ENCODE peak calls at places on chromosomes 1 and 21, in five cellular contexts. One of them, this sample, is unnamed.
A peak's percentile ranks its signal among the peaks of the same experiment; 100 is the strongest.

GRCh38 chr1:165659581-165659895 is 28.5 kb downstream of the MGST3 start:
- DNase-seq in heart left ventricle: no peak
- DNase-seq in AG04450: no peak
- DNase-seq in psoas muscle: no peak
- DNase-seq in sigmoid colon: no peak
- DNase-seq in this sample: no peak

GRCh38 chr1:23343246-23344110 is 606 bp downstream of the HNRNPR start:
- DNase-seq in heart left ventricle: no peak
- DNase-seq in AG04450: peak; percentile 45
- DNase-seq in psoas muscle: no peak
- DNase-seq in sigmoid colon: peak; percentile 70
- DNase-seq in this sample: no peak

GRCh38 chr1:25356441-25356840 is 18.3 kb downstream of the TMEM50A start:
- DNase-seq in heart left ventricle: no peak
- DNase-seq in AG04450: no peak
- DNase-seq in psoas muscle: no peak
- DNase-seq in sigmoid colon: no peak
- DNase-seq in this sample: no peak

GRCh38 chr1:88029142-88029541 is 654.9 kb upstream of the PKN2 start:
- DNase-seq in heart left ventricle: no peak
- DNase-seq in AG04450: no peak
- DNase-seq in psoas muscle: no peak
- DNase-seq in sigmoid colon: no peak
- DNase-seq in this sample: no peak

GRCh38 chr1:154583691-154584212 is 16.2 kb downstream of the CHRNB2 start:
- DNase-seq in heart left ventricle: no peak
- DNase-seq in AG04450: no peak
- DNase-seq in psoas muscle: no peak
- DNase-seq in sigmoid colon: no peak
- DNase-seq in this sample: no peak

GRCh38 chr1:26418865-26419349 is 8.3 kb downstream of the LIN28A start:
- DNase-seq in heart left ventricle: no peak
- DNase-seq in AG04450: no peak
- DNase-seq in psoas muscle: no peak
- DNase-seq in sigmoid colon: no peak
- DNase-seq in this sample: no peak

GRCh38 chr1:177659259-177659658 is 310.6 kb downstream of the SEC16B start:
- DNase-seq in heart left ventricle: no peak
- DNase-seq in AG04450: no peak
- DNase-seq in psoas muscle: no peak
- DNase-seq in sigmoid colon: no peak
- DNase-seq in this sample: no peak

GRCh38 chr1:115277276-115277675 is 60.8 kb downstream of the NGF start:
- DNase-seq in heart left ventricle: no peak
- DNase-seq in AG04450: no peak
- DNase-seq in psoas muscle: no peak
- DNase-seq in sigmoid colon: no peak
- DNase-seq in this sample: peak; percentile 74

GRCh38 chr1:154791292-154792278 is 78.5 kb downstream of the KCNN3 start:
- DNase-seq in heart left ventricle: peak; percentile 37
- DNase-seq in AG04450: no peak
- DNase-seq in psoas muscle: peak; percentile 34
- DNase-seq in sigmoid colon: no peak
- DNase-seq in this sample: peak; percentile 75

GRCh38 chr1:160704250-160704649 is 7.4 kb downstream of the CD48 start:
- DNase-seq in heart left ventricle: peak; percentile 10
- DNase-seq in AG04450: no peak
- DNase-seq in psoas muscle: no peak
- DNase-seq in sigmoid colon: peak; percentile 65
- DNase-seq in this sample: no peak

GRCh38 chr1:200415227-200415626 is 5.4 kb upstream of the ZNF281 start:
- DNase-seq in heart left ventricle: no peak
- DNase-seq in AG04450: no peak
- DNase-seq in psoas muscle: no peak
- DNase-seq in sigmoid colon: no peak
- DNase-seq in this sample: no peak

GRCh38 chr1:5745776-5746610 is 246.2 kb downstream of the NPHP4 start:
- DNase-seq in heart left ventricle: peak; percentile 58
- DNase-seq in AG04450: peak; percentile 4
- DNase-seq in psoas muscle: peak; percentile 62
- DNase-seq in sigmoid colon: peak; percentile 71
- DNase-seq in this sample: peak; percentile 17

GRCh38 chr1:5748286-5749225 is 243.7 kb downstream of the NPHP4 start:
- DNase-seq in heart left ventricle: no peak
- DNase-seq in AG04450: no peak
- DNase-seq in psoas muscle: no peak
- DNase-seq in sigmoid colon: peak; percentile 52
- DNase-seq in this sample: no peak

GRCh38 chr1:5744911-5745431 is 247.3 kb downstream of the NPHP4 start:
- DNase-seq in heart left ventricle: no peak
- DNase-seq in AG04450: no peak
- DNase-seq in psoas muscle: no peak
- DNase-seq in sigmoid colon: peak; percentile 28
- DNase-seq in this sample: no peak

GRCh38 chr1:5747428-5748285 is 244.6 kb downstream of the NPHP4 start:
- DNase-seq in heart left ventricle: no peak
- DNase-seq in AG04450: no peak
- DNase-seq in psoas muscle: no peak
- DNase-seq in sigmoid colon: peak; percentile 14
- DNase-seq in this sample: no peak

DNA sequence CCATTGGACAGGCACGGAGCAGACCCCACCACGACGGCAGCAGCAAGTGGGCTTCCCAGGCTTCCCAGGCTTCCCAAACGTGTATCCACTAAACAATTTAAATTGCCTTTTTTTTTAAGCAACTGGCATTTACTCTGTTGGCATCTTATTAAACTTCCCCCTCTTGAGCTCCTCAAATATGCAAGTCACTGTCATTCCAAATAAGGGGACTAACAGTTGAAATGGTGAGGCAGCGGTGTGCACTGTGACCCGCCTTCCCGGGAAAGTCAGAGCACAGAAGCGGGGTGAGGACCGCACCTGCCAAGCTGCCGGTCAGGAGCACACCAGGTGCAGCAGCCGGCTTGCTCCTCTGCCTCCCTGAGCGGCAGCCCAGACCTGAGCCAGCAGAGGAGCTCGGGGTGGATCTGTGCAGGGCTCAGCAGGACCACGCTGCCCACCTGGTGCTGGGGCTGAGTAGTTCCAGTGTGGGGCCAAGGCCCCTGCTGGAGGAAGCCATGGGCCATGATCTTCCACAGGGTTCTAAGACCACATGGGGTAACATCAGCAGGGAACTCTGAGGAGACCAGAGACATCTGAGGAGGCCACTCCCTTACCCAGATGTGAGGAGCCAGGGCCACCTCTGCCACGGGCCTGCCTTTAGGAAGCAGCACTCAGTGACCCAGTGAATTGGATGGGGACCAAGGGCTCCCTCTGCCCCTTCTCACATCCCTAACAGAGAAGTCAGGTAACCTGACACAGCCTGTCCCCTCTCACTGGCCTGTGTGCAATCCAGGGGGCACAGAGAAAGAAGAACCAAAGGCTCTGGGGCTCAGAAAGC is 245.4 kb downstream of the NPHP4 start:
- DNase-seq in heart left ventricle: no peak
- DNase-seq in AG04450: no peak
- DNase-seq in psoas muscle: no peak
- DNase-seq in sigmoid colon: peak; percentile 50
- DNase-seq in this sample: no peak
- H3K4me3 ChIP-seq in heart left ventricle: no peak overlapping the region
- H3K4me3 ChIP-seq in AG04450: no peak overlapping the region
- H3K4me3 ChIP-seq in psoas muscle: no peak overlapping the region
- H3K4me3 ChIP-seq in sigmoid colon: no peak overlapping the region
- H3K4me3 ChIP-seq in this sample: no peak overlapping the region

GRCh38 chr1:235835226-235835625 is 31.5 kb downstream of the LYST start:
- DNase-seq in heart left ventricle: peak; percentile 34
- DNase-seq in AG04450: no peak
- DNase-seq in psoas muscle: peak; percentile 34
- DNase-seq in sigmoid colon: peak; percentile 80
- DNase-seq in this sample: peak; percentile 54
- TF ChIP-seq CTCF in heart left ventricle: no peak
- TF ChIP-seq CTCF in AG04450: no peak
- TF ChIP-seq CTCF in psoas muscle: no peak
- TF ChIP-seq CTCF in sigmoid colon: no peak
- TF ChIP-seq CTCF in this sample: no peak

DNA sequence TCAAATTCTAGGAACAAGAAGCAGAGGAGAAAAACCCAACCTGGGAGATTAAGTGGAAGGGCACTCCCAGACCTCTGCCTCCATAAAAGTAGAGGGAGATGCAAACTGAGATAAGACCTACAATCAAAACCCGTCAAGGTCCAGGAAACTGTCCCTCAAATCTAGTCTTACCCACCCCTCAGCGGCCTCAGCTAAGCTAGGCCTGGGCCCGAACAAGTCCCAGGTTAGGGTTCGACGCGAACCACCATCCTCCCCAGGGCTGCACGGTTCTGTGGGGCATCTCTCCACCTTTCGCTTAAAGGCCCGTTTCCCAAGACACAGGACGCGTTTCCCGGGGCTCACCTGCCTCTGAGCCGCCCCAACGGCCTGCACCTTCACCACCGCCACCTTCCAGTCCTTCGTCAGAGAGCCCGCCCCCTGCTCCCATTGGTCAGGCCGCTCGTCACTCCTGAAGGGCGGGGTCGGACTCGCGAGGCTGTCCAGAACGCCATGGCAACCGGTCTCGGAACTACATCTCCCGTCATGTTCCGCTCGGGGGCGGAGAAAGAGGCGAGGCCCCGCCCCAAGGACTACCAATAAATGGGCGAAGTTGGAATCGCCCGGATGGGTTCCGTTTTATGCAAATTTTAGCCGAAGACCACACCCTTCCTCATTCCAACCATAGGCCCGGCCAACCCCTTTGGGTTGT is at the start of gene CRYZL1:
- DNase-seq in heart left ventricle: peak; percentile 100
- DNase-seq in AG04450: peak; percentile 98
- DNase-seq in psoas muscle: peak; percentile 100
- DNase-seq in sigmoid colon: peak; percentile 100
- DNase-seq in this sample: peak; percentile 100
- H3K4me3 ChIP-seq in heart left ventricle: peak within 1 kb of the TSS; percentile 92
- H3K4me3 ChIP-seq in AG04450: peak within 1 kb of the TSS; percentile 93
- H3K4me3 ChIP-seq in psoas muscle: peak within 1 kb of the TSS; percentile 87
- H3K4me3 ChIP-seq in sigmoid colon: peak within 1 kb of the TSS; percentile 70
- H3K4me3 ChIP-seq in this sample: peak within 1 kb of the TSS; percentile 97

GRCh38 chr1:91021686-91022517 is at the start of gene ZNF644:
- DNase-seq in heart left ventricle: peak; percentile 92
- DNase-seq in AG04450: peak; percentile 78
- DNase-seq in psoas muscle: peak; percentile 92
- DNase-seq in sigmoid colon: peak; percentile 97
- DNase-seq in this sample: peak; percentile 93

GRCh38 chr1:91026320-91026719 is 4.5 kb upstream of the ZNF644 start:
- DNase-seq in heart left ventricle: no peak
- DNase-seq in AG04450: no peak
- DNase-seq in psoas muscle: no peak
- DNase-seq in sigmoid colon: no peak
- DNase-seq in this sample: no peak

GRCh38 chr1:91024501-91025119 is 2.8 kb upstream of the ZNF644 start:
- DNase-seq in heart left ventricle: no peak
- DNase-seq in AG04450: no peak
- DNase-seq in psoas muscle: no peak
- DNase-seq in sigmoid colon: no peak
- DNase-seq in this sample: no peak

GRCh38 chr1:91022518-91022929 is 689 bp upstream of the ZNF644 start:
- DNase-seq in heart left ventricle: no peak
- DNase-seq in AG04450: no peak
- DNase-seq in psoas muscle: no peak
- DNase-seq in sigmoid colon: no peak
- DNase-seq in this sample: no peak

GRCh38 chr1:91026777-91027176 is 4.9 kb upstream of the ZNF644 start:
- DNase-seq in heart left ventricle: no peak
- DNase-seq in AG04450: no peak
- DNase-seq in psoas muscle: no peak
- DNase-seq in sigmoid colon: no peak
- DNase-seq in this sample: no peak
- TF ChIP-seq CTCF in heart left ventricle: no peak
- TF ChIP-seq CTCF in AG04450: peak; percentile 43
- TF ChIP-seq CTCF in psoas muscle: no peak
- TF ChIP-seq CTCF in sigmoid colon: no peak
- TF ChIP-seq CTCF in this sample: no peak

DNA sequence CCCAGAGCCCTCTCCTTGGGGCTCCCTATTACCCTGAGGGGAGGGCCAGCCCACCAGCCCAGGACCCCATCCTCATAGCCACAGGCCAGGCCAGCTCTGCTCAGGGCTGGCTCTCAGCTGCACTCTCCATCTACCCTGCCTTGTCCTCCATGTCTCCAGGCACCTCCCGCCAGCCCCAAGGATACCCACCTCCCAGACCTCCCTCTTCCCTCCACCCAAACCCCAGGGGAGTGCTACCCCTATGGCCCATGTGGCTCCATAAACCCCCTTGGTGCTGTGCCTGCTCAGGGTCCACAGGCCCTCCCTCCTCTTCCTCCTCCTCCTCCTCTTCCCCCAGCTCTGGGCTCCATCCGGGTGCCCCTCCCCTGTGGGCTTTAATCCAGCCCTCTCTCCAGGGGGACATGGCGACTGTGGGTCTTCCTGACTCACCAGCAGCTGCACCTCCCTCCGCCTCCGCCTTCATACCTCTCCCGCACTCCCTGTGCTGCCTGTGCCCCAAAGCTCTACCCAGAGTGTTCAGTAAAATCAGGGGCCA is 9.1 kb downstream of the YBEY start:
- DNase-seq in heart left ventricle: peak; percentile 31
- DNase-seq in AG04450: peak; percentile 29
- DNase-seq in psoas muscle: peak; percentile 41
- DNase-seq in sigmoid colon: no peak
- DNase-seq in this sample: no peak
- H3K4me3 ChIP-seq in heart left ventricle: no peak overlapping the region
- H3K4me3 ChIP-seq in AG04450: no peak overlapping the region
- H3K4me3 ChIP-seq in psoas muscle: no peak overlapping the region
- H3K4me3 ChIP-seq in sigmoid colon: no peak overlapping the region
- H3K4me3 ChIP-seq in this sample: no peak overlapping the region

DNA sequence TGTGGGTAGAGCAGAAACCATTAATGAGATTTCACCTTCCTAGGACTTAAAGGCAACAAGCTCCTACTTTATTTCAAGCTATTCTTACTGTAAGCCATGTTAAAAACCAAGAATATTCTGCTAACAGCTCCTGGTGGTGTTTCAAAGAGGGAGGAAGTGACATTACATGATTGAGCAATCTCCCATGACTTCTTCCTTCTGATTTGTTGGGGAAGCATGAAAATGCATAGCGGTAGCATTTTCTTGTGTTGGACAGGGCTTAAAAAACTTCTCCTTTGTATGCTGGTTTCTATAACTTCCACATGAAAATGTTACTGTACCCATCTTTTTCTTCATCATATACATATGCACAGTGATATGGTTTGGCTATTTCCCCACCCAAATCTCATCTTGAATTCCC is 297.0 kb upstream of the SNX7 start:
- DNase-seq in heart left ventricle: no peak
- DNase-seq in AG04450: no peak
- DNase-seq in psoas muscle: no peak
- DNase-seq in sigmoid colon: no peak
- DNase-seq in this sample: no peak
- TF ChIP-seq CTCF in heart left ventricle: no peak
- TF ChIP-seq CTCF in AG04450: no peak
- TF ChIP-seq CTCF in psoas muscle: no peak
- TF ChIP-seq CTCF in sigmoid colon: no peak
- TF ChIP-seq CTCF in this sample: no peak

This sample was measured in uterus.